ENCODE peak calls at places on chromosomes 4 and X, in ten cellular contexts. Q is Kasumi-1; V is non-pigmented ciliary epithelial cell; M is cardiac muscle cell; R is thyroid gland; J is iris pigment epithelial cell; W is activated effector memory CD4-positive, alpha-beta T cell treated with Interleukin-2 at 50 U/mL for 16 hours; L is stimulated activated CD8-positive, alpha-beta memory T cell treated with anti-CD3 and anti-CD28 coated beads, Interleukin-7, amount 100 ng/mL, for 4 hours; H is central memory CD8-positive, alpha-beta T cell; X is Daoy. G is an unnamed sample.

GRCh38 chr4:165537028-165537648 is 158.3 kb downstream of the CPE start:
- DNase-seq in J (peak; percentile 50), V (peak; percentile 8), R (no peak), H (no peak), Q (peak; percentile 65), L (no peak), W (no peak), M (peak; percentile 78), X (peak; percentile 9), G (no peak)

GRCh38 chrX:6574762-6575161 is 39.8 kb upstream of the VCX3A start:
- DNase-seq in Q (no peak), L (no peak), W (no peak), M (no peak), X (no peak), V (no peak), H (no peak), J (peak; percentile 0), R (no peak), G (no peak)

GRCh38 chr4:136241221-136241986 is 1290.9 kb downstream of the PCDH18 start:
- DNase-seq in M (no peak), J (peak; percentile 17), R (no peak), H (no peak), L (no peak), Q (no peak), V (peak; percentile 41), X (no peak), W (no peak), G (no peak)

GRCh38 chr4:76003015-76003414 is 4.3 kb downstream of the CXCL9 start:
- DNase-seq in R (no peak), X (no peak), W (no peak), H (no peak), V (no peak), M (no peak), J (no peak), L (no peak), Q (no peak), G (no peak)

GRCh38 chr4:174284181-174284886 is 623 bp downstream of the CEP44 start:
- DNase-seq in J (peak; percentile 78), L (no peak), V (peak; percentile 42), X (peak; percentile 36), M (peak; percentile 67), H (no peak), W (no peak), Q (peak; percentile 51), R (no peak), G (no peak)

GRCh38 chrX:10892605-10893225 is 218.4 kb upstream of the HCCS start:
- DNase-seq in W (no peak), V (no peak), J (peak; percentile 49), X (no peak), R (no peak), H (no peak), Q (no peak), M (peak; percentile 9), L (no peak), G (no peak)

GRCh38 chr4:175639346-175639745 is 172.7 kb downstream of the GPM6A start:
- DNase-seq in X (no peak), L (no peak), J (no peak), H (no peak), M (no peak), V (no peak), R (no peak), W (no peak), Q (no peak), G (no peak)

GRCh38 chrX:101057095-101057714 is 5.3 kb upstream of the TRMT2B start:
- DNase-seq in X (peak; percentile 60), R (no peak), J (peak; percentile 68), Q (peak; percentile 63), W (no peak), V (peak; percentile 32), H (no peak), L (no peak), M (peak; percentile 38), G (no peak)

GRCh38 chrX:154411981-154412340 is 622 bp downstream of the TAFAZZIN start:
- DNase-seq in V (no peak), J (peak; percentile 52), X (peak; percentile 64), W (peak; percentile 32), Q (peak; percentile 40), R (peak; percentile 77), L (peak; percentile 44), M (peak; percentile 54), H (no peak), G (peak; percentile 41)

GRCh38 chrX:79462458-79462857 is 95.3 kb upstream of the ITM2A start:
- DNase-seq in M (no peak), H (no peak), V (no peak), J (no peak), W (no peak), X (no peak), Q (no peak), R (no peak), L (no peak), G (no peak)

GRCh38 chrX:76517544-76517943 is 90.0 kb downstream of the MAGEE1 start:
- DNase-seq in V (no peak), L (no peak), W (no peak), Q (no peak), X (no peak), M (no peak), J (no peak), H (no peak), R (no peak), G (no peak)

GRCh38 chr4:87679449-87680169 is 29.5 kb downstream of the DMP1 start:
- DNase-seq in R (peak; percentile 9), H (no peak), Q (peak; percentile 54), L (no peak), J (peak; percentile 69), X (peak; percentile 48), V (peak; percentile 36), M (peak; percentile 84), W (peak; percentile 1), G (no peak)

GRCh38 chrX:114800719-114801118 is 216.7 kb downstream of the IL13RA2 start:
- DNase-seq in M (peak; percentile 89), L (no peak), R (no peak), H (no peak), Q (no peak), W (no peak), J (peak; percentile 85), X (peak; percentile 66), V (no peak), G (no peak)

GRCh38 chr4:154030747-154031146 is 241.9 kb upstream of the SFRP2 start:
- DNase-seq in R (no peak), L (no peak), W (no peak), H (no peak), X (peak; percentile 11), Q (no peak), V (no peak), M (no peak), J (no peak), G (no peak)

GRCh38 chr4:113355550-113356371 is 306.3 kb downstream of the ANK2 start:
- DNase-seq in W (peak; percentile 45), L (peak; percentile 62), V (peak; percentile 78), R (no peak), H (peak; percentile 49), X (peak; percentile 88), Q (peak; percentile 95), J (peak; percentile 86), M (peak; percentile 94), G (no peak)

GRCh38 chrX:40108959-40109287 is 11.2 kb upstream of the BCOR start:
- DNase-seq in M (peak; percentile 85), V (no peak), R (peak; percentile 76), X (peak; percentile 86), Q (no peak), L (peak; percentile 68), J (peak; percentile 82), W (peak; percentile 56), H (peak; percentile 21), G (no peak)

GRCh38 chr4:950136-951020 is 18.1 kb downstream of the TMEM175 start:
- DNase-seq in H (no peak), Q (no peak), X (no peak), R (no peak), L (no peak), M (no peak), J (no peak), V (no peak), W (no peak), G (no peak)

GRCh38 chrX:30027636-30028035 is 187.7 kb upstream of the MAGEB2 start:
- DNase-seq in W (no peak), M (no peak), J (no peak), X (no peak), Q (no peak), H (no peak), V (no peak), R (no peak), L (no peak), G (no peak)

GRCh38 chr4:73729534-73730165 is 10.7 kb upstream of the CXCL8 start:
- DNase-seq in R (peak; percentile 65), V (no peak), Q (peak; percentile 90), W (no peak), M (peak; percentile 94), J (peak; percentile 96), X (peak; percentile 59), H (no peak), L (no peak), G (peak; percentile 21)

GRCh38 chr4:170111100-170111499 is 21.3 kb upstream of the AADAT start:
- DNase-seq in R (no peak), M (no peak), L (no peak), J (no peak), V (no peak), W (no peak), Q (no peak), X (no peak), H (no peak), G (no peak)